ENCODE peak calls at places on chromosomes 4 and X, in ten cellular contexts. One of them, this sample, is unnamed.

GRCh38 chr4:140944539-140944938 is 188.4 kb upstream of the TBC1D9 start:
- DNase-seq in stomach: no peak
- DNase-seq in Peyer's patch: no peak
- DNase-seq in right lobe of liver: no peak
- DNase-seq in transverse colon: no peak
- DNase-seq in erythroblast: no peak
- DNase-seq in GM12892: no peak
- DNase-seq in suprapubic skin: no peak
- DNase-seq in spleen: no peak
- DNase-seq in uterus: no peak
- DNase-seq in this sample: no peak

GRCh38 chr4:147735413-147736301 is 3.8 kb downstream of the ARHGAP10 start:
- DNase-seq in stomach: no peak
- DNase-seq in Peyer's patch: no peak
- DNase-seq in right lobe of liver: no peak
- DNase-seq in transverse colon: no peak
- DNase-seq in erythroblast: no peak
- DNase-seq in GM12892: no peak
- DNase-seq in suprapubic skin: no peak
- DNase-seq in spleen: no peak
- DNase-seq in uterus: no peak
- DNase-seq in this sample: no peak

GRCh38 chrX:47540754-47541538 is 20.1 kb upstream of the ARAF start:
- DNase-seq in stomach: peak; percentile 69
- DNase-seq in Peyer's patch: peak; percentile 54
- DNase-seq in right lobe of liver: peak; percentile 79
- DNase-seq in transverse colon: peak; percentile 77
- DNase-seq in erythroblast: peak; percentile 53
- DNase-seq in GM12892: no peak
- DNase-seq in suprapubic skin: peak; percentile 78
- DNase-seq in spleen: no peak
- DNase-seq in uterus: peak; percentile 86
- DNase-seq in this sample: peak; percentile 55

GRCh38 chrX:154486396-154487207 is at the start of gene UBL4A:
- DNase-seq in stomach: peak; percentile 63
- DNase-seq in Peyer's patch: peak; percentile 80
- DNase-seq in right lobe of liver: no peak
- DNase-seq in transverse colon: peak; percentile 63
- DNase-seq in erythroblast: peak; percentile 81
- DNase-seq in GM12892: peak; percentile 67
- DNase-seq in suprapubic skin: peak; percentile 77
- DNase-seq in spleen: peak; percentile 88
- DNase-seq in uterus: peak; percentile 74
- DNase-seq in this sample: peak; percentile 71

GRCh38 chr4:122617597-122618593 is 3.0 kb downstream of the IL21 start:
- DNase-seq in stomach: no peak
- DNase-seq in Peyer's patch: no peak
- DNase-seq in right lobe of liver: no peak
- DNase-seq in transverse colon: no peak
- DNase-seq in erythroblast: no peak
- DNase-seq in GM12892: no peak
- DNase-seq in suprapubic skin: no peak
- DNase-seq in spleen: no peak
- DNase-seq in uterus: no peak
- DNase-seq in this sample: no peak

GRCh38 chr4:16721618-16722291 is 176.7 kb downstream of the LDB2 start:
- DNase-seq in stomach: no peak
- DNase-seq in Peyer's patch: no peak
- DNase-seq in right lobe of liver: no peak
- DNase-seq in transverse colon: no peak
- DNase-seq in erythroblast: peak; percentile 31
- DNase-seq in GM12892: no peak
- DNase-seq in suprapubic skin: no peak
- DNase-seq in spleen: no peak
- DNase-seq in uterus: no peak
- DNase-seq in this sample: no peak

GRCh38 chr4:109302366-109303140 is at the start of gene COL25A1:
- DNase-seq in stomach: peak; percentile 26
- DNase-seq in Peyer's patch: peak; percentile 48
- DNase-seq in right lobe of liver: peak; percentile 53
- DNase-seq in transverse colon: peak; percentile 11
- DNase-seq in erythroblast: peak; percentile 5
- DNase-seq in GM12892: peak; percentile 8
- DNase-seq in suprapubic skin: peak; percentile 63
- DNase-seq in spleen: peak; percentile 71
- DNase-seq in uterus: peak; percentile 48
- DNase-seq in this sample: no peak

GRCh38 chrX:70038951-70039350 is 10.8 kb downstream of the AWAT2 start:
- DNase-seq in stomach: peak; percentile 39
- DNase-seq in Peyer's patch: no peak
- DNase-seq in right lobe of liver: no peak
- DNase-seq in transverse colon: no peak
- DNase-seq in erythroblast: no peak
- DNase-seq in GM12892: no peak
- DNase-seq in suprapubic skin: no peak
- DNase-seq in spleen: no peak
- DNase-seq in uterus: no peak
- DNase-seq in this sample: no peak

GRCh38 chr4:146567396-146567795 is 45.7 kb upstream of the SLC10A7 start:
- DNase-seq in stomach: no peak
- DNase-seq in Peyer's patch: no peak
- DNase-seq in right lobe of liver: no peak
- DNase-seq in transverse colon: no peak
- DNase-seq in erythroblast: no peak
- DNase-seq in GM12892: no peak
- DNase-seq in suprapubic skin: no peak
- DNase-seq in spleen: no peak
- DNase-seq in uterus: no peak
- DNase-seq in this sample: no peak

GRCh38 chr4:6092131-6092530 is 73.9 kb upstream of the C4orf50 start:
- DNase-seq in stomach: no peak
- DNase-seq in Peyer's patch: no peak
- DNase-seq in right lobe of liver: no peak
- DNase-seq in transverse colon: no peak
- DNase-seq in erythroblast: no peak
- DNase-seq in GM12892: no peak
- DNase-seq in suprapubic skin: no peak
- DNase-seq in spleen: no peak
- DNase-seq in uterus: no peak
- DNase-seq in this sample: no peak

GRCh38 chrX:134236690-134237362 is at the start of gene CCDC160:
- DNase-seq in stomach: peak; percentile 73
- DNase-seq in Peyer's patch: peak; percentile 45
- DNase-seq in right lobe of liver: peak; percentile 59
- DNase-seq in transverse colon: peak; percentile 30
- DNase-seq in erythroblast: peak; percentile 8
- DNase-seq in GM12892: no peak
- DNase-seq in suprapubic skin: no peak
- DNase-seq in spleen: peak; percentile 81
- DNase-seq in uterus: peak; percentile 14
- DNase-seq in this sample: no peak

DNA sequence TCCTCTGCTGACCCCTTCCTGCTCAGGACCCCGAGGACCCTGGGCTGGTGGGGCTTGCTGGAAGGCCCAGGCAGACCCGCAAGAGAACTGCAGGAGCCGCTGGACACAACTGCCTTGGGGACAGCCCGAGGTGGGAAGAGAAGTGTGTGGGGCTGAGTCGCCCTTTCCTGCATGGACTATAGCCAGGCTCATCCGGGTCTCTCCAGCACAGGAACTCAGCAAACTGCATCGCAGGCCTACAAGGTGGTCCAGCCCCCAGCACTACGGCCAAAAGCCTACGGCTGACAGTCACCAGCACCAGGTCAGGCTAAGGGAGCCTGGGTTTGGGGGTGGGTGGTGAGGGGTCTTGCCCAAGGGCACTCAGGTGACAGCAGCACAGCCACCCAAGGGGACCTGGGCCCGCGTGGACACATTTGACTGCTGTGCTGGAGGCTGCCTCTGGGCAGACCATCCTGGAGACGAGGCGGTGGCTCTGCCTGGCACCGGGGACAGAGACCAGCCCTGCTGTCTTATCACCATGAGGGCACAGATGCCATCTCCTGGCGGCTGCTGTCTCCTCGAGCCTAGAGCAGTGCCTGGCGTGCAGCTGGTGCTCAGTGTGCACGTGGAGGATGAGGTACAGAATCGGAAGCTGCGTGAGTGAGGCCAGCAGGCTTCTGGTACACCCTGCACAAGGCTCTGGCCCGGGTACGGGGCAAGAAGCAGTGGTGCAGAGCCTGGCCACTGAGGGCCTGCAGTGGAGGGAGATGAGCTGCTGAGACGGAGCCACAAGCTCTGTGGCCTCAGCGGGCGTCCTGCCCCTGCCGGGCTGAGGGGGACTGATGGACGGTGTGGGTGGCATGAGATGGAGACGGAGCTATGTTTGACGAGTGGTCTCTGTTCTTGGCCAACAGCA is 15.1 kb downstream of the LRPAP1 start:
- DNase-seq in stomach: no peak
- DNase-seq in Peyer's patch: no peak
- DNase-seq in right lobe of liver: peak; percentile 36
- DNase-seq in transverse colon: no peak
- DNase-seq in erythroblast: no peak
- DNase-seq in GM12892: no peak
- DNase-seq in suprapubic skin: peak; percentile 50
- DNase-seq in spleen: peak; percentile 67
- DNase-seq in uterus: no peak
- DNase-seq in this sample: no peak
- TF ChIP-seq POLR2A in stomach: no peak
- TF ChIP-seq POLR2A in Peyer's patch: no peak
- TF ChIP-seq POLR2A in right lobe of liver: no peak
- TF ChIP-seq POLR2A in transverse colon: no peak
- TF ChIP-seq POLR2A in erythroblast: no peak
- TF ChIP-seq POLR2A in GM12892: no peak
- TF ChIP-seq POLR2A in suprapubic skin: no peak
- TF ChIP-seq POLR2A in spleen: no peak
- TF ChIP-seq POLR2A in uterus: no peak
- TF ChIP-seq POLR2A in this sample: no peak

GRCh38 chrX:119757979-119758681 is at the start of gene SOWAHD:
- DNase-seq in stomach: peak; percentile 55
- DNase-seq in Peyer's patch: peak; percentile 85
- DNase-seq in right lobe of liver: peak; percentile 64
- DNase-seq in transverse colon: peak; percentile 75
- DNase-seq in erythroblast: no peak
- DNase-seq in GM12892: no peak
- DNase-seq in suprapubic skin: no peak
- DNase-seq in spleen: peak; percentile 90
- DNase-seq in uterus: no peak
- DNase-seq in this sample: peak; percentile 35
- TF ChIP-seq POLR2A in stomach: no peak
- TF ChIP-seq POLR2A in Peyer's patch: peak; percentile 50
- TF ChIP-seq POLR2A in right lobe of liver: no peak
- TF ChIP-seq POLR2A in transverse colon: peak; percentile 49
- TF ChIP-seq POLR2A in erythroblast: no peak
- TF ChIP-seq POLR2A in GM12892: no peak
- TF ChIP-seq POLR2A in suprapubic skin: no peak
- TF ChIP-seq POLR2A in spleen: no peak
- TF ChIP-seq POLR2A in uterus: no peak
- TF ChIP-seq POLR2A in this sample: no peak

DNA sequence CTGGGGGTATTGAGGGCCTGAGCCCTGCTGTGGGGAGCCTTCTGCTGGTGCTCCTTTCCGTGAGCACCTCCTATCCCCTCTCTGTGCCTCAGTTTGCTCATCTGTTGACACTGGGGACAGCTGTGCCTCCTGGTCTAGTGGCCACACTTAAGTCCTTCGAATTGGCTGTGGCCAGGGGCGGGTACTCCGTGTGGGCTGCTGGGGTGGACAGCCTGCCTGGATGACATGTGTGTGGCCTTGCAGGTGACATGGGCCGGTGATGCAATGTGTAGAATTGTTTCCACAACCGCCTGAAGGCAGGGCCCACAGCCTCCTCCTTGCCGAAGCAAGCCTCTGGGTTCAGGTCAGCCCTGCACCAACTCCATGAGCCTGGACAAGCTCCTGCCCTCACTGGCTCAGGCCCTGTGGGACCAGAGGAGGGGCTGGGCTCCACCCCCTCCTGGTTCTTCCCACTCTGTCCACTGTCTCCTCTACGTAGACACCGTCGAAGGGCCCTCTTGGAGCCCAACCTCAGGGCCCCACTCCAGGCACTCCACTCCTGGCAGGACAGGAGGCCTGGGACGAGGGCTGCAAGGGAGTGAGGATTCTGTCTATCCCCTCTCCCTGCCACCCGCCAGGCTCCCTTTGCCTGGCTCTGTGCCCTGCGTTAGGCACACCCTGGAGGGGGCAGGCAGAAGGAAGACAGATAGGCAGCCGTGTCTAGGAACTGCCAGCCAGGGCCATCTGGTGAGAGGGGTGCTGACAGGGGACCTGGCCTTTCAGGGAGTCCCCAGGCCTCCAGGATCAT is 1.2 kb downstream of the SH3BP2 start:
- DNase-seq in stomach: peak; percentile 66
- DNase-seq in Peyer's patch: peak; percentile 69
- DNase-seq in right lobe of liver: peak; percentile 94
- DNase-seq in transverse colon: peak; percentile 58
- DNase-seq in erythroblast: peak; percentile 60
- DNase-seq in GM12892: peak; percentile 4
- DNase-seq in suprapubic skin: peak; percentile 80
- DNase-seq in spleen: peak; percentile 86
- DNase-seq in uterus: peak; percentile 27
- DNase-seq in this sample: no peak
- TF ChIP-seq POLR2A in stomach: no peak
- TF ChIP-seq POLR2A in Peyer's patch: no peak
- TF ChIP-seq POLR2A in right lobe of liver: peak; percentile 74
- TF ChIP-seq POLR2A in transverse colon: no peak
- TF ChIP-seq POLR2A in erythroblast: peak; percentile 55
- TF ChIP-seq POLR2A in GM12892: no peak
- TF ChIP-seq POLR2A in suprapubic skin: no peak
- TF ChIP-seq POLR2A in spleen: no peak
- TF ChIP-seq POLR2A in uterus: no peak
- TF ChIP-seq POLR2A in this sample: no peak

DNA sequence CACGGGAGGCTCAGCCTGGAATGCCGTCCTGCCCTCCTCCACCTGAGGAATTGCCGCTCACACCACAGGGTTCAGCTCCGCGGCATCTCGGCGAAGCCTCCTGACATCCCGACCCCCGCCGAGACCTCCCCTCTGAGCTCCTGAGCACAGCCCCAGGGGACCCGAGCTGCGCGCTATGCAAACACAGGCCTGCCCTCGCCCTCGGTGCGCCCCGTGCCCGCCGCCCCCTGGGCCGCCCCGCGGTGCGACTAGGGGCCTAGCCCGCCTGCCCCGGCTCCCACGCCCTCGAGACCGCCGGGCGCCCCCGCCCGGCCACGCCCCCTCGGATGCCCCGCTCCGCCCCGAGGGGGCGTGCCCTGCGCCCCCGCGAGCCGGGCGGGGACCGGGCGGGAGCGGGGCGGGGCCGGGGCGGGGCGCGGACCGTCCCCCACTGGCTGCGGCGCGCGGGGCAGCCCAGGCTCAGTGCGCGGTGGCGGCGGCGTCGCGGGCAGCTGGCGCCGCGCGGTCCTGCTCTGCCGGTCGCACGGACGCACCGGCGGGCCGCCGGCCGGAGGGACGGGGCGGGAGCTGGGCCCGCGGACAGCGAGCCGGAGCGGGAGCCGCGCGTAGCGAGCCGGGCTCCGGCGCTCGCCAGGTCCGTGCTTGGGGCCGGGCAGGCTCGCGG is at the start of gene FGFR3:
- DNase-seq in stomach: peak; percentile 45
- DNase-seq in Peyer's patch: peak; percentile 80
- DNase-seq in right lobe of liver: no peak
- DNase-seq in transverse colon: peak; percentile 56
- DNase-seq in erythroblast: peak; percentile 75
- DNase-seq in GM12892: peak; percentile 91
- DNase-seq in suprapubic skin: no peak
- DNase-seq in spleen: no peak
- DNase-seq in uterus: no peak
- DNase-seq in this sample: peak; percentile 74
- TF ChIP-seq POLR2A in stomach: no peak
- TF ChIP-seq POLR2A in Peyer's patch: no peak
- TF ChIP-seq POLR2A in right lobe of liver: peak; percentile 93
- TF ChIP-seq POLR2A in transverse colon: no peak
- TF ChIP-seq POLR2A in erythroblast: no peak
- TF ChIP-seq POLR2A in GM12892: no peak
- TF ChIP-seq POLR2A in suprapubic skin: no peak
- TF ChIP-seq POLR2A in spleen: no peak
- TF ChIP-seq POLR2A in uterus: peak; percentile 43
- TF ChIP-seq POLR2A in this sample: peak; percentile 98